ENCODE peak calls at places on chromosomes 7 and 10, in four cellular contexts. One of them, this sample, is unnamed.

GRCh38 chr7:22123139-22123538 is 177.4 kb upstream of the CDCA7L start:
- DNase-seq in AG09319: no peak
- DNase-seq in erythroblast: peak; percentile 60
- DNase-seq in Daoy: no peak
- DNase-seq in this sample: no peak

GRCh38 chr10:13219685-13220670 is 14.2 kb downstream of the UCMA start:
- DNase-seq in Daoy: peak; percentile 28
- DNase-seq in AG09319: no peak
- DNase-seq in erythroblast: peak; percentile 27
- DNase-seq in this sample: peak; percentile 6

GRCh38 chr7:95404316-95404715 is 8.1 kb upstream of the PON3 start:
- DNase-seq in Daoy: no peak
- DNase-seq in AG09319: no peak
- DNase-seq in erythroblast: no peak
- DNase-seq in this sample: no peak

GRCh38 chr10:35986756-35987467 is 344.8 kb upstream of the FZD8 start:
- DNase-seq in erythroblast: no peak
- DNase-seq in AG09319: no peak
- DNase-seq in Daoy: no peak
- DNase-seq in this sample: no peak

GRCh38 chr7:107982463-107982862 is 20.5 kb downstream of the LAMB1 start:
- DNase-seq in Daoy: no peak
- DNase-seq in AG09319: no peak
- DNase-seq in erythroblast: no peak
- DNase-seq in this sample: no peak

GRCh38 chr10:28988980-28989379 is 299.9 kb upstream of the LYZL1 start:
- DNase-seq in erythroblast: no peak
- DNase-seq in AG09319: no peak
- DNase-seq in Daoy: no peak
- DNase-seq in this sample: no peak

GRCh38 chr10:69362471-69362954 is 54.2 kb downstream of the TACR2 start:
- DNase-seq in erythroblast: no peak
- DNase-seq in AG09319: no peak
- DNase-seq in Daoy: peak; percentile 74
- DNase-seq in this sample: peak; percentile 89

GRCh38 chr7:77685219-77685618 is 11.0 kb upstream of the RSBN1L start:
- DNase-seq in AG09319: no peak
- DNase-seq in erythroblast: no peak
- DNase-seq in Daoy: no peak
- DNase-seq in this sample: no peak

GRCh38 chr10:124886195-124886594 is 55.7 kb upstream of the ZRANB1 start:
- DNase-seq in AG09319: peak; percentile 30
- DNase-seq in erythroblast: no peak
- DNase-seq in Daoy: no peak
- DNase-seq in this sample: no peak

GRCh38 chr7:70674268-70675025 is 457.5 kb upstream of the GALNT17 start:
- DNase-seq in Daoy: no peak
- DNase-seq in erythroblast: no peak
- DNase-seq in AG09319: no peak
- DNase-seq in this sample: no peak

GRCh38 chr10:78408671-78409472 is 375.2 kb downstream of the RPS24 start:
- DNase-seq in Daoy: peak; percentile 74
- DNase-seq in AG09319: no peak
- DNase-seq in erythroblast: peak; percentile 19
- DNase-seq in this sample: peak; percentile 82

GRCh38 chr10:116211682-116212081 is 61.3 kb downstream of the GFRA1 start:
- DNase-seq in Daoy: peak; percentile 41
- DNase-seq in AG09319: peak; percentile 27
- DNase-seq in erythroblast: no peak
- DNase-seq in this sample: peak; percentile 69

GRCh38 chr7:52691257-52691656 is 344.2 kb upstream of the POM121L12 start:
- DNase-seq in AG09319: no peak
- DNase-seq in Daoy: no peak
- DNase-seq in erythroblast: no peak
- DNase-seq in this sample: no peak

GRCh38 chr10:110813743-110814472 is 57.8 kb upstream of the PDCD4 start:
- DNase-seq in erythroblast: no peak
- DNase-seq in AG09319: no peak
- DNase-seq in Daoy: no peak
- DNase-seq in this sample: no peak

GRCh38 chr10:78365711-78366110 is 332.0 kb downstream of the RPS24 start:
- DNase-seq in erythroblast: no peak
- DNase-seq in AG09319: no peak
- DNase-seq in Daoy: no peak
- DNase-seq in this sample: no peak

GRCh38 chr10:69359089-69360025 is 57.4 kb downstream of the TACR2 start:
- DNase-seq in Daoy: no peak
- DNase-seq in AG09319: no peak
- DNase-seq in erythroblast: peak; percentile 28
- DNase-seq in this sample: no peak

GRCh38 chr10:48943096-48943495 is 3.5 kb upstream of the LRRC18 start:
- DNase-seq in AG09319: no peak
- DNase-seq in erythroblast: no peak
- DNase-seq in Daoy: no peak
- DNase-seq in this sample: no peak

GRCh38 chr10:90089724-90090123 is 388.3 kb downstream of the KIF20B start:
- DNase-seq in Daoy: no peak
- DNase-seq in erythroblast: no peak
- DNase-seq in AG09319: no peak
- DNase-seq in this sample: no peak

GRCh38 chr10:88944813-88945212 is 7.8 kb downstream of the ACTA2 start:
- DNase-seq in AG09319: no peak
- DNase-seq in erythroblast: no peak
- DNase-seq in Daoy: no peak
- DNase-seq in this sample: no peak

GRCh38 chr7:52764502-52765169 is 270.8 kb upstream of the POM121L12 start:
- DNase-seq in Daoy: no peak
- DNase-seq in erythroblast: no peak
- DNase-seq in AG09319: no peak
- DNase-seq in this sample: no peak

GRCh38 chr7:102978280-102978679 is 65.5 kb downstream of the LRRC17 start:
- DNase-seq in AG09319: no peak
- DNase-seq in Daoy: peak; percentile 94
- DNase-seq in erythroblast: peak; percentile 56
- DNase-seq in this sample: peak; percentile 77

GRCh38 chr10:71684356-71685173 is 35.0 kb downstream of the C10orf105 start:
- DNase-seq in AG09319: no peak
- DNase-seq in erythroblast: peak; percentile 21
- DNase-seq in Daoy: peak; percentile 25
- DNase-seq in this sample: peak; percentile 20

GRCh38 chr10:94623572-94623971 is 60.0 kb upstream of the CYP2C18 start:
- DNase-seq in erythroblast: no peak
- DNase-seq in AG09319: no peak
- DNase-seq in Daoy: peak; percentile 6
- DNase-seq in this sample: no peak

GRCh38 chr7:156376317-156376716 is 264.3 kb upstream of the RNF32 start:
- DNase-seq in Daoy: no peak
- DNase-seq in erythroblast: no peak
- DNase-seq in AG09319: no peak
- DNase-seq in this sample: no peak

GRCh38 chr7:123624527-123625183 is 23.0 kb downstream of the ASB15 start:
- DNase-seq in erythroblast: peak; percentile 75
- DNase-seq in AG09319: no peak
- DNase-seq in Daoy: peak; percentile 87
- DNase-seq in this sample: no peak

GRCh38 chr10:124262249-124262865 is 156.4 kb downstream of the OAT start:
- DNase-seq in erythroblast: no peak
- DNase-seq in Daoy: no peak
- DNase-seq in AG09319: no peak
- DNase-seq in this sample: no peak

GRCh38 chr10:51358227-51358626 is 283.9 kb downstream of the PRKG1 start:
- DNase-seq in AG09319: no peak
- DNase-seq in Daoy: no peak
- DNase-seq in erythroblast: no peak
- DNase-seq in this sample: no peak

This sample was measured in MG63.